ENCODE peak calls at places on chromosomes 7 and 10, in five cellular contexts. F is CD4-positive, alpha-beta T cell; M is spleen; B is colonic mucosa; X is CD8-positive, alpha-beta T cell. Q is an unnamed sample.

GRCh38 chr7:65239707-65240352 is 133.8 kb upstream of the ZNF92 start:
- DNase-seq in F (no peak), M (no peak), B (peak; percentile 30), X (no peak), Q (peak; percentile 29)

GRCh38 chr10:79349766-79350406 is 2.6 kb downstream of the PPIF start:
- DNase-seq in F (no peak), M (peak; percentile 82), B (peak; percentile 16), X (no peak), Q (no peak)

GRCh38 chr7:159105845-159106614 is 38.6 kb downstream of the VIPR2 start:
- DNase-seq in F (no peak), M (peak; percentile 48), B (no peak), X (no peak), Q (no peak)

GRCh38 chr7:108875139-108875538 is 305.5 kb downstream of the DNAJB9 start:
- DNase-seq in F (no peak), M (no peak), B (no peak), X (no peak), Q (no peak)

GRCh38 chr10:63628526-63629362 is 107.5 kb downstream of the REEP3 start:
- DNase-seq in F (no peak), M (no peak), B (peak; percentile 72), X (no peak), Q (peak; percentile 57)

GRCh38 chr7:112383671-112384417 is 66.4 kb upstream of the IFRD1 start:
- DNase-seq in F (no peak), M (no peak), B (no peak), X (no peak), Q (no peak)

GRCh38 chr10:89206402-89207180 is 526 bp downstream of the CH25H start:
- DNase-seq in F (peak; percentile 16), M (peak; percentile 85), B (peak; percentile 35), X (peak; percentile 73), Q (peak; percentile 14)

GRCh38 chr10:100267237-100268104 is at the start of gene CWF19L1:
- DNase-seq in F (peak; percentile 62), M (peak; percentile 90), B (peak; percentile 94), X (peak; percentile 76), Q (peak; percentile 92)

GRCh38 chr10:129096340-129096984 is 370.6 kb upstream of the MGMT start:
- DNase-seq in F (no peak), M (no peak), B (no peak), X (no peak), Q (peak; percentile 21)

GRCh38 chr10:1040133-1040532 is 8.8 kb downstream of the IDI1 start:
- DNase-seq in F (no peak), M (no peak), B (no peak), X (no peak), Q (no peak)

GRCh38 chr7:106010331-106010730 is 47.3 kb downstream of the CDHR3 start:
- DNase-seq in F (no peak), M (no peak), B (no peak), X (no peak), Q (no peak)

GRCh38 chr7:4683043-4683883 is 1.2 kb downstream of the FOXK1 start:
- DNase-seq in F (no peak), M (peak; percentile 87), B (peak; percentile 68), X (peak; percentile 28), Q (peak; percentile 48)

GRCh38 chr7:47218378-47219176 is 363.3 kb downstream of the TNS3 start:
- DNase-seq in F (no peak), M (no peak), B (no peak), X (no peak), Q (no peak)

GRCh38 chr10:100037758-100038315 is 28.1 kb upstream of the DNMBP start:
- DNase-seq in F (no peak), M (no peak), B (no peak), X (no peak), Q (no peak)

GRCh38 chr10:84665883-84666463 is 337.6 kb downstream of the CCSER2 start:
- DNase-seq in F (no peak), M (no peak), B (peak; percentile 25), X (no peak), Q (no peak)

GRCh38 chr10:21285742-21286311 is 239.7 kb downstream of the SKIDA1 start:
- DNase-seq in F (no peak), M (no peak), B (no peak), X (no peak), Q (no peak)

GRCh38 chr7:55527314-55527713 is 45.0 kb downstream of the VOPP1 start:
- DNase-seq in F (no peak), M (no peak), B (no peak), X (no peak), Q (no peak)

GRCh38 chr10:57992321-57993077 is 275.2 kb downstream of the IPMK start:
- DNase-seq in F (no peak), M (no peak), B (no peak), X (no peak), Q (no peak)

GRCh38 chr10:43316988-43317387 is 50.1 kb upstream of the RASGEF1A start:
- DNase-seq in F (no peak), M (peak; percentile 41), B (peak; percentile 73), X (no peak), Q (no peak)

GRCh38 chr10:100737359-100738054 is 7.9 kb upstream of the PAX2 start:
- DNase-seq in F (no peak), M (peak; percentile 55), B (no peak), X (no peak), Q (no peak)

GRCh38 chr7:106153891-106154449 is 41.9 kb upstream of the SYPL1 start:
- DNase-seq in F (peak; percentile 66), M (peak; percentile 92), B (peak; percentile 81), X (peak; percentile 66), Q (peak; percentile 85)

GRCh38 chr10:103933557-103934121 is 15.7 kb upstream of the STN1 start:
- DNase-seq in F (no peak), M (no peak), B (no peak), X (no peak), Q (no peak)

GRCh38 chr7:92830532-92831110 is 5.8 kb downstream of the CDK6 start:
- DNase-seq in F (no peak), M (no peak), B (no peak), X (no peak), Q (no peak)

GRCh38 chr10:89283988-89284475 is 17.8 kb upstream of the IFIT2 start:
- DNase-seq in F (no peak), M (no peak), B (no peak), X (no peak), Q (peak; percentile 40)

GRCh38 chr10:78754269-78755074 is 314.3 kb upstream of the ZMIZ1 start:
- DNase-seq in F (no peak), M (peak; percentile 40), B (no peak), X (no peak), Q (no peak)

GRCh38 chr7:96157856-96158255 is 164.0 kb downstream of the SLC25A13 start:
- DNase-seq in F (no peak), M (no peak), B (no peak), X (no peak), Q (no peak)

GRCh38 chr7:3649250-3649649 is 348.2 kb downstream of the SDK1 start:
- DNase-seq in F (no peak), M (no peak), B (no peak), X (no peak), Q (no peak)

GRCh38 chr7:142508251-142508650 is 241.0 kb upstream of the PRSS1 start:
- DNase-seq in F (no peak), M (no peak), B (peak; percentile 60), X (peak; percentile 39), Q (no peak)

GRCh38 chr10:103224133-103224532 is 21.6 kb upstream of the RPEL1 start:
- DNase-seq in F (no peak), M (no peak), B (no peak), X (no peak), Q (no peak)

GRCh38 chr7:30918676-30919075 is 7.0 kb downstream of the AQP1 start:
- DNase-seq in F (no peak), M (peak; percentile 56), B (no peak), X (no peak), Q (no peak)

GRCh38 chr10:55979203-55979602 is 381.9 kb downstream of the ZWINT start:
- DNase-seq in F (no peak), M (no peak), B (no peak), X (no peak), Q (no peak)

GRCh38 chr7:80997841-80998240 is 79.0 kb upstream of the SEMA3C start:
- DNase-seq in F (no peak), M (no peak), B (no peak), X (no peak), Q (no peak)

GRCh38 chr7:81684513-81685262 is 85.2 kb downstream of the HGF start:
- DNase-seq in F (no peak), M (peak; percentile 59), B (peak; percentile 75), X (no peak), Q (peak; percentile 91)

GRCh38 chr10:76303682-76304316 is 872.4 kb downstream of the LRMDA start:
- DNase-seq in F (no peak), M (no peak), B (peak; percentile 64), X (no peak), Q (peak; percentile 78)

GRCh38 chr10:76299501-76299900 is 868.1 kb downstream of the LRMDA start:
- DNase-seq in F (no peak), M (no peak), B (no peak), X (no peak), Q (no peak)

GRCh38 chr10:76302491-76302890 is 871.1 kb downstream of the LRMDA start:
- DNase-seq in F (no peak), M (no peak), B (no peak), X (no peak), Q (no peak)

GRCh38 chr10:76302936-76303656 is 871.7 kb downstream of the LRMDA start:
- DNase-seq in F (no peak), M (no peak), B (no peak), X (no peak), Q (no peak)

DNA sequence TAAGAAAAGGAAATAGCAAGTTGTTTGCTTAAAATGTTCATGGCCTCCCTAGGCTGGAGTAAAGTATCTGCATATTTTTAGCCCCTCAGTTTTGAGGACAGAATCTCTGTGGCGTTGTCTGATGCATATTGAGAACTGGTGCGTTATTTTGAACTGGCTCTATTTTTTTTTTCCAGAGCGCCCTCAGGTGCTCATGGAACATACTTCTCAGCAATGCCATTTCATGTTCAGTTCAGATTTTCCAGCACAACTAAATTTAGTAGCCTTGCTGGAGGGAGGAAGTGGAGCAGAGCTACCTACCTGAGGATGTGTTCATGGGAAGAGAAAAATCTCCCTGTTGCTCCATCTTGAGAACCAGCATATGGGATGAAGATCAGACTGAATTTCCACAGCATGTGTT is 870.5 kb downstream of the LRMDA start:
- DNase-seq in F (no peak), M (no peak), B (no peak), X (no peak), Q (no peak)
- H3K27ac ChIP-seq in F (no peak overlapping the region), M (no peak overlapping the region), B (no peak overlapping the region), X (no peak overlapping the region), Q (no peak overlapping the region)

GRCh38 chr7:27181176-27181520 is 3.9 kb downstream of the HOXA11 start:
- DNase-seq in F (no peak), M (peak; percentile 19), B (no peak), X (no peak), Q (no peak)
- H3K27ac ChIP-seq in F (no peak overlapping the region), M (no peak overlapping the region), B (peak overlapping the region; percentile 94), X (no peak overlapping the region), Q (no peak overlapping the region)

GRCh38 chr10:5502903-5503835 is 3.8 kb upstream of the CALML5 start:
- DNase-seq in F (no peak), M (no peak), B (peak; percentile 87), X (no peak), Q (no peak)
- H3K27ac ChIP-seq in F (no peak overlapping the region), M (no peak overlapping the region), B (no peak overlapping the region), X (no peak overlapping the region), Q (no peak overlapping the region)

DNA sequence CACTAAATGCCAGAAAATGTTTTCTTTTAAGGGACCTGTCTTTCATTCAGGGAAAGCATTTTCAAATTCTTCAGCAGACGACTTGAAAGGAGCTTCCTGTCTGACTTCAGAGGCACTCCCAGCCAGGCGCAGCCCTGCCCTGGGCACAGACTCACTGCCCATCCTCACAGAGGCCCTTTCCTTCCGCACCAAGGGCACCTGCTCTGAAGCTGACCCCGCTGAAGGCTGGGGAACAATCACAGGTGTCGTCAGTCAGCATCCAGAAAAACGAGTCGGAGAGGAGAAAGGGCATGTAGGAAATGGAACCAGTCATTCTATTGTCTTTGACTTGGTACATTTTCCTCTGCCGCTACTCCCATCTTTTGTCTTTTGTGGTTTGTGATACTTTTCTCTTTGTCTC is 125.3 kb upstream of the PARD3 start:
- DNase-seq in F (no peak), M (no peak), B (no peak), X (no peak), Q (no peak)
- H3K27ac ChIP-seq in F (no peak overlapping the region), M (no peak overlapping the region), B (no peak overlapping the region), X (no peak overlapping the region), Q (no peak overlapping the region)